ENCODE peak calls at places on chromosomes 3 and 15, in five cellular contexts. Y is esophagus squamous epithelium; O is stimulated activated CD8-positive, alpha-beta memory T cell treated with anti-CD3 and anti-CD28 coated beads, Interleukin-4, amount 100 ng/mL, for 24 hours; X is HFFc6; W is progenitor cell of endocrine pancreas. A is an unnamed sample.

GRCh38 chr3:29516164-29516563 is 235.3 kb downstream of the RBMS3 start:
- DNase-seq in O (no peak), W (no peak), Y (no peak), X (no peak), A (no peak)

GRCh38 chr3:117080899-117081298 is 371.3 kb downstream of the TUSC7 start:
- DNase-seq in W (no peak), Y (no peak), X (no peak), O (no peak), A (no peak)

GRCh38 chr15:68482246-68482645 is 50.3 kb upstream of the ITGA11 start:
- DNase-seq in O (no peak), X (no peak), Y (no peak), W (no peak), A (no peak)

GRCh38 chr3:160575589-160575988 is 10.2 kb upstream of the KPNA4 start:
- DNase-seq in W (no peak), Y (no peak), O (no peak), X (no peak), A (no peak)

GRCh38 chr3:194867270-194867983 is 181.7 kb downstream of the FAM43A start:
- DNase-seq in X (no peak), Y (no peak), O (no peak), W (no peak), A (no peak)

GRCh38 chr3:12187448-12188327 is 29.0 kb upstream of the TIMP4 start:
- DNase-seq in X (peak), O (peak), W (no peak), Y (no peak), A (no peak)

GRCh38 chr3:159781867-159782266 is 206.8 kb upstream of the IL12A start:
- DNase-seq in O (no peak), W (no peak), Y (no peak), X (no peak), A (no peak)

GRCh38 chr3:17033516-17034168 is 148.9 kb downstream of the PLCL2 start:
- DNase-seq in X (no peak), Y (no peak), W (no peak), O (no peak), A (no peak)

GRCh38 chr3:120652281-120652680 is 29.8 kb downstream of the HGD start:
- DNase-seq in Y (no peak), W (no peak), X (no peak), O (no peak), A (no peak)

GRCh38 chr15:78182336-78182700 is 33.2 kb downstream of the IDH3A start:
- DNase-seq in O (no peak), Y (no peak), W (no peak), X (no peak), A (no peak)

GRCh38 chr3:145550522-145550921 is 610.5 kb downstream of the PLOD2 start:
- DNase-seq in X (no peak), O (no peak), Y (no peak), W (no peak), A (no peak)

GRCh38 chr3:113867506-113867905 is 28.9 kb downstream of the GRAMD1C start:
- DNase-seq in O (no peak), W (no peak), X (peak), Y (no peak), A (no peak)

GRCh38 chr3:124607163-124607562 is 123.1 kb upstream of the UMPS start:
- DNase-seq in Y (no peak), X (peak), O (no peak), W (no peak), A (no peak)

GRCh38 chr3:56702487-56703315 is 19.6 kb upstream of the TASOR start:
- DNase-seq in O (no peak), X (peak), W (no peak), Y (no peak), A (peak)

GRCh38 chr3:135851201-135852061 is 114.1 kb upstream of the PPP2R3A start:
- DNase-seq in X (peak), W (no peak), O (no peak), Y (no peak), A (no peak)

GRCh38 chr3:28328188-28329151 is 20.1 kb upstream of the ZCWPW2 start:
- DNase-seq in W (no peak), X (peak), O (no peak), Y (no peak), A (peak)

GRCh38 chr3:101725192-101725889 is 927 bp downstream of the CEP97 start:
- DNase-seq in X (no peak), Y (no peak), O (peak), W (no peak), A (no peak)

GRCh38 chr15:73237910-73238309 is 130.8 kb downstream of the HCN4 start:
- DNase-seq in X (no peak), W (no peak), O (no peak), Y (no peak), A (peak)

GRCh38 chr15:29470311-29470710 is 200.7 kb upstream of the NSMCE3 start:
- DNase-seq in X (no peak), Y (no peak), W (no peak), O (no peak), A (no peak)

GRCh38 chr3:138300657-138301056 is 29.0 kb downstream of the NME9 start:
- DNase-seq in W (no peak), X (no peak), Y (no peak), O (no peak), A (no peak)

GRCh38 chr3:110521019-110521418 is 550.6 kb upstream of the NECTIN3 start:
- DNase-seq in Y (no peak), O (no peak), W (no peak), X (peak), A (no peak)

GRCh38 chr3:149739396-149739795 is 12.9 kb downstream of the COMMD2 start:
- DNase-seq in W (no peak), X (no peak), Y (no peak), O (no peak), A (no peak)

GRCh38 chr3:4768021-4768420 is 211.2 kb upstream of the BHLHE40 start:
- DNase-seq in W (no peak), Y (no peak), X (no peak), O (no peak), A (no peak)

GRCh38 chr3:126438186-126438585 is 37.5 kb downstream of the ZXDC start:
- DNase-seq in O (no peak), Y (no peak), W (no peak), X (no peak), A (no peak)

GRCh38 chr3:101379695-101380376 is 59.5 kb upstream of the IMPG2 start:
- DNase-seq in W (no peak), X (no peak), Y (no peak), O (no peak), A (no peak)

GRCh38 chr15:77021088-77021481 is 26.2 kb downstream of the PSTPIP1 start:
- DNase-seq in Y (no peak), W (no peak), X (no peak), O (no peak), A (no peak)

GRCh38 chr3:66470956-66471686 is 29.7 kb downstream of the LRIG1 start:
- DNase-seq in X (no peak), Y (no peak), W (no peak), O (no peak), A (no peak)